ENCODE peak calls at places on chromosomes 12 and 14, in ten cellular contexts. B is hepatocyte, G is GM23248, X is IMR-90, V is PC-3, M is mesenchymal stem cell, Z is K562, J is fibroblast of lung, R is mesendoderm, D is MM.1S. W is an unnamed sample.

GRCh38 chr12:79000501-79000900 is 135.9 kb downstream of the SYT1 start:
- DNase-seq in B (no peak), G (peak), X (peak), V (no peak), M (no peak), Z (no peak), J (peak), R (no peak), D (no peak), W (no peak)

GRCh38 chr12:24113701-24114100 is 164.2 kb upstream of the SOX5 start:
- DNase-seq in B (no peak), G (no peak), X (peak), V (no peak), M (peak), Z (no peak), J (peak), R (peak), D (no peak), W (no peak)

GRCh38 chr14:101181717-101182313 is 278.3 kb upstream of the RTL1 start:
- DNase-seq in B (no peak), G (no peak), X (no peak), V (no peak), M (no peak), Z (no peak), J (no peak), R (no peak), D (no peak), W (no peak)

GRCh38 chr12:1560704-1561103 is 33.7 kb downstream of the FBXL14 start:
- DNase-seq in B (no peak), G (no peak), X (no peak), V (no peak), M (no peak), Z (no peak), J (no peak), R (no peak), D (no peak), W (no peak)

GRCh38 chr14:75205586-75205985 is 29.2 kb upstream of the TMED10 start:
- DNase-seq in B (no peak), G (peak), X (peak), V (peak), M (peak), Z (no peak), J (peak), R (no peak), D (no peak), W (no peak)

GRCh38 chr14:31060253-31060875 is 34.2 kb upstream of the STRN3 start:
- DNase-seq in B (peak), G (no peak), X (no peak), V (no peak), M (no peak), Z (no peak), J (no peak), R (peak), D (no peak), W (no peak)

GRCh38 chr12:64457923-64458322 is 6.0 kb downstream of the TBK1 start:
- DNase-seq in B (no peak), G (no peak), X (no peak), V (no peak), M (no peak), Z (no peak), J (no peak), R (no peak), D (no peak), W (no peak)

GRCh38 chr12:76945867-76946266 is 67.0 kb upstream of the CSRP2 start:
- DNase-seq in B (no peak), G (peak), X (peak), V (peak), M (peak), Z (no peak), J (peak), R (no peak), D (no peak), W (no peak)

GRCh38 chr12:110073049-110073831 is 24.9 kb upstream of the C12orf76 start:
- DNase-seq in B (no peak), G (peak), X (no peak), V (peak), M (no peak), Z (no peak), J (peak), R (no peak), D (peak), W (no peak)

GRCh38 chr12:52210925-52211650 is 19.3 kb upstream of the KRT80 start:
- DNase-seq in B (no peak), G (no peak), X (no peak), V (no peak), M (no peak), Z (no peak), J (no peak), R (no peak), D (no peak), W (no peak)

GRCh38 chr12:45223868-45224267 is 8.0 kb downstream of the ANO6 start:
- DNase-seq in B (no peak), G (no peak), X (no peak), V (no peak), M (no peak), Z (no peak), J (no peak), R (no peak), D (peak), W (no peak)

GRCh38 chr12:117486840-117487659 is 125.6 kb upstream of the NOS1 start:
- DNase-seq in B (peak), G (peak), X (no peak), V (peak), M (peak), Z (no peak), J (peak), R (peak), D (no peak), W (peak)

GRCh38 chr12:116346751-116347150 is 69.3 kb upstream of the MED13L start:
- DNase-seq in B (peak), G (peak), X (peak), V (peak), M (peak), Z (peak), J (peak), R (no peak), D (no peak), W (no peak)

GRCh38 chr14:70425349-70425748 is 8.5 kb upstream of the SYNJ2BP start:
- DNase-seq in B (peak), G (no peak), X (no peak), V (no peak), M (no peak), Z (no peak), J (no peak), R (no peak), D (no peak), W (no peak)

GRCh38 chr12:116040412-116040811 is 237.1 kb downstream of the MED13L start:
- DNase-seq in B (no peak), G (peak), X (peak), V (peak), M (no peak), Z (no peak), J (peak), R (no peak), D (no peak), W (no peak)

GRCh38 chr12:15794196-15794595 is 5.0 kb upstream of the EPS8 start:
- DNase-seq in B (no peak), G (no peak), X (no peak), V (no peak), M (no peak), Z (no peak), J (no peak), R (no peak), D (no peak), W (no peak)

GRCh38 chr12:50403001-50403440 is 2.3 kb downstream of the LARP4 start:
- DNase-seq in B (no peak), G (no peak), X (no peak), V (no peak), M (no peak), Z (no peak), J (no peak), R (no peak), D (no peak), W (no peak)

GRCh38 chr12:109156586-109156985 is 40.2 kb downstream of the ACACB start:
- DNase-seq in B (no peak), G (no peak), X (no peak), V (no peak), M (no peak), Z (no peak), J (no peak), R (no peak), D (no peak), W (no peak)

GRCh38 chr14:90785474-90785873 is 30.8 kb downstream of the TTC7B start:
- DNase-seq in B (no peak), G (peak), X (no peak), V (peak), M (no peak), Z (no peak), J (peak), R (peak), D (no peak), W (peak)

GRCh38 chr14:51600658-51601057 is 51.1 kb upstream of the FRMD6 start:
- DNase-seq in B (no peak), G (peak), X (no peak), V (no peak), M (no peak), Z (no peak), J (no peak), R (no peak), D (no peak), W (no peak)

GRCh38 chr12:105334001-105334400 is 3.5 kb downstream of the C12orf75 start:
- DNase-seq in B (no peak), G (peak), X (peak), V (no peak), M (peak), Z (no peak), J (peak), R (no peak), D (no peak), W (no peak)

DNA sequence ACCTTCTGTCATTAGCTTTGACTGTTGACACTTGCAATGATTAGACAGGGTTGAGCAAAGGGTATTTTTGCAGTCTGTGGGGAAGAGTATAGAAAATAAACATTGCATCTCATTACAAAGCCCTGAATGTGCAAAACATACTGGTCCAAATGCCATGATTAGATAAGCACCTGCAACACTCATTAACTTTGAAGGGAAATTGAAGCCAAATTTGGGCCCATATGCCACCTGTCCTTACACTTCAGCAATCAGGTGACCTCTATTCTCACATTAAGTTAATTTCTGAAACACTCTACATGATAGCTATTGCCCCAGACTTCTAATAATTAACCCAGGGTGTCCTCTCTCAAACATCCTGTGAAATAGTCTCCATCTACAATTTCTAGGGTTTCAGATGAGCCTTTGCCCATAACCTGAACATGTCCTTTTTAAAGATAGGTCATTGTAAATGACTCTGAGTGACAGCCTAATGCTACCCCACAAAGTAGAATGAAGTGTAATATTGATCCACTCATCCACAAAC is 155.9 kb upstream of the PLEKHG7 start:
- DNase-seq in B (peak), G (no peak), X (no peak), V (no peak), M (no peak), Z (no peak), J (no peak), R (no peak), D (no peak), W (no peak)
- H3K4me2 ChIP-seq in B (peak), G (no peak), X (no peak), V (no peak), M (no peak), Z (no peak), J (no peak), R (no peak), D (no peak), W (no peak)

DNA sequence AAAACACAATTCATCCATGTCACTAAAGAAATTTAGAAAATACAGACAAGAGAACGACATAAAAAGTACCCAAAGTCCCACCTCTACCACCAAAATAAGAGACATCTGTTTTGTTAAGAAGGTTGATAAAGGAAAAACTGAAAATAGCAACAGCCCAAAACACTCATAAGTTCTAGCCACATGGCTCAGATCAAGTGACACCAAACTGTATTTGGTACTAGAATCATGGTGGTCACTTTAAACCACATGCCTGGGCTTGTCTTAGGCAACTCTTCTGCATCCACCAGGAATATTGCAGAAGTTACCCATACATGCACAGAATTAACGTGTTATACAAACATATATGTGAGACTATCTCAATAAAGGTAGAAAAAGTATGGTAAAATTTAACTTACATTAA is 78.2 kb upstream of the GTF2A1 start:
- DNase-seq in B (no peak), G (no peak), X (no peak), V (no peak), M (no peak), Z (no peak), J (no peak), R (no peak), D (no peak), W (no peak)
- H3K4me2 ChIP-seq in B (no peak), G (no peak), X (no peak), V (no peak), M (no peak), Z (no peak), J (no peak), R (no peak), D (no peak), W (no peak)

GRCh38 chr12:92945659-92946220 is 16.6 kb upstream of the EEA1 start:
- DNase-seq in B (peak), G (no peak), X (no peak), V (no peak), M (no peak), Z (no peak), J (no peak), R (no peak), D (no peak), W (no peak)

GRCh38 chr12:92938623-92939022 is 9.5 kb upstream of the EEA1 start:
- DNase-seq in B (no peak), G (no peak), X (no peak), V (no peak), M (no peak), Z (no peak), J (no peak), R (no peak), D (no peak), W (no peak)

GRCh38 chr12:92947589-92948215 is 18.6 kb upstream of the EEA1 start:
- DNase-seq in B (no peak), G (no peak), X (no peak), V (no peak), M (no peak), Z (no peak), J (no peak), R (no peak), D (no peak), W (no peak)

GRCh38 chr12:92943482-92944250 is 14.6 kb upstream of the EEA1 start:
- DNase-seq in B (no peak), G (peak), X (peak), V (no peak), M (peak), Z (no peak), J (peak), R (peak), D (peak), W (no peak)

DNA sequence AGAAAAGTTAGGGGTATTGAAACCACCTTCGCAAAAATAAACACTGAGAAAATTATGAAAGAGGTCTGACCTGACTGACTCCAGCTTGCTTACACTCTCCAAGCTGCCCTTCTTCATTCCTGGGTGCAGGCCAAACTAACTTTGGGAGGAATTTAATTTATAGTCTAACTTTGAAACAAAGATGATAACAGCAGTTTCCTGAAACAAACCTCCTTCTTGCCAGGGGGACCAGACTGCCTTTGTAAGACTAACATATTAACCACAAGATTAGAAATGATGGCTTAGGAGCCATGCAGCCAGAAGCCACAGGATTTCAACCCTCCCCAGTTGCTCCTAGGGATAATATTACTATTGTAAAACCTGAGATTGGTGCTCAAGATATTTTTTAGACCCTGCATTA is 13.8 kb upstream of the EEA1 start:
- DNase-seq in B (no peak), G (peak), X (peak), V (no peak), M (peak), Z (no peak), J (peak), R (no peak), D (no peak), W (no peak)
- H3K4me2 ChIP-seq in B (peak), G (peak), X (no peak), V (no peak), M (no peak), Z (no peak), J (peak), R (no peak), D (no peak), W (no peak)

GRCh38 chr14:76776306-76777251 is 15.3 kb downstream of the VASH1 start:
- DNase-seq in B (no peak), G (no peak), X (no peak), V (peak), M (no peak), Z (peak), J (no peak), R (peak), D (no peak), W (no peak)
- H3K4me2 ChIP-seq in B (no peak), G (no peak), X (no peak), V (no peak), M (no peak), Z (no peak), J (no peak), R (no peak), D (no peak), W (no peak)

GRCh38 chr12:132771126-132771838 is 9.7 kb upstream of the ANKLE2 start:
- DNase-seq in B (no peak), G (peak), X (peak), V (no peak), M (no peak), Z (no peak), J (peak), R (no peak), D (peak), W (no peak)
- H3K4me2 ChIP-seq in B (no peak), G (no peak), X (no peak), V (no peak), M (no peak), Z (no peak), J (no peak), R (no peak), D (peak), W (no peak)

GRCh38 chr14:104131968-104132732 is 6.2 kb upstream of the KIF26A start:
- DNase-seq in B (no peak), G (no peak), X (no peak), V (no peak), M (no peak), Z (no peak), J (no peak), R (no peak), D (no peak), W (no peak)
- H3K4me2 ChIP-seq in B (no peak), G (no peak), X (no peak), V (no peak), M (no peak), Z (no peak), J (no peak), R (no peak), D (no peak), W (no peak)

GRCh38 chr12:48198985-48199384 is 4.1 kb downstream of the OR10AD1 start:
- DNase-seq in B (no peak), G (no peak), X (no peak), V (no peak), M (no peak), Z (no peak), J (no peak), R (no peak), D (no peak), W (no peak)

GRCh38 chr12:48199784-48200198 is 3.3 kb downstream of the OR10AD1 start:
- DNase-seq in B (peak), G (peak), X (peak), V (peak), M (peak), Z (no peak), J (no peak), R (peak), D (no peak), W (no peak)

GRCh38 chr12:48197967-48198618 is 5.0 kb downstream of the OR10AD1 start:
- DNase-seq in B (peak), G (peak), X (peak), V (peak), M (peak), Z (peak), J (peak), R (peak), D (peak), W (peak)

GRCh38 chr12:48198619-48198973 is 4.5 kb downstream of the OR10AD1 start:
- DNase-seq in B (no peak), G (peak), X (no peak), V (no peak), M (no peak), Z (peak), J (peak), R (peak), D (no peak), W (no peak)

GRCh38 chr12:48197549-48197966 is 5.5 kb downstream of the OR10AD1 start:
- DNase-seq in B (peak), G (peak), X (no peak), V (peak), M (no peak), Z (peak), J (no peak), R (peak), D (peak), W (peak)
- H3K4me2 ChIP-seq in B (peak), G (peak), X (peak), V (peak), M (no peak), Z (peak), J (peak), R (peak), D (peak), W (peak)

DNA sequence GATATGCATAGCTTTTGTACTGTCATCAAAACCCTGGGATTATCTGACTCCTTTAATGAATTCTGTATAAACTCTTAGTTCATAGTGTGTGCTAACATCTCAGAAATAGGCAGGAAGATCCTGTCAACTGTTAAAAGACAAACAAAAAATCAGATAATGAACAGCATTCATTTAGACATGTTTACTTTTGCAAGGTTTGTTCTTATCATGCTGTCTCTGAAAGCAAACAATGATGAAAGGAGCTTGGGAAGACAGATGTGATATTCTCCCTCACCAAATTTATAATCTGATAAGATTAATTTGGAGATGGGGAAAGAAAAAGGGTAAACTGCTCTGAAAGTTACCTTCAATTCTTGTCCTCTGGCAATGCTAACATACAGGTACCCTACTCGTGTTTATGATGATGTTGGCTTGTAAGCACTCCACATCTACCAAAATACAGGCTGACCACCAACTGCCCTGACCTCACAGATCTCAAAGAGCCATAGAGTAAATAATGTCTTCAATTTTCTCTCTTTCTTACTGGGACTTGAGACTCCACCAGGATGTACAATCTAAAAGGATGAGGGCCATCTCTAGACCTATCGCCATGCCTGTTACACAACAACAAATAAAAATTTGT is 233.8 kb downstream of the SSPN start:
- DNase-seq in B (no peak), G (no peak), X (no peak), V (no peak), M (no peak), Z (no peak), J (no peak), R (peak), D (no peak), W (no peak)
- H3K4me2 ChIP-seq in B (no peak), G (no peak), X (no peak), V (no peak), M (no peak), Z (no peak), J (no peak), R (no peak), D (no peak), W (no peak)